ENCODE peak calls at places on chromosomes 3 and 15, in nine cellular contexts. K is HS-5; L is endothelial cell of umbilical vein; W is AG09319; N is activated gamma-delta T cell; T is left cardiac atrium; R is activated T-cell treated with anti-CD3 and anti-CD28 coated beads, Interleukin-2, amount 50 U/mL, for 1 hour; S is fibroblast of mammary gland; H is A172. V is an unnamed sample.

GRCh38 chr3:124764746-124765145 is 34.5 kb downstream of the UMPS start:
- DNase-seq in K (no peak), L (no peak), W (no peak), N (no peak), T (no peak), R (no peak), S (no peak), H (no peak), V (no peak)

GRCh38 chr15:70854669-70854976 is 666 bp upstream of the LARP6 start:
- DNase-seq in K (no peak), L (peak), W (no peak), N (no peak), T (no peak), R (no peak), S (peak), H (peak), V (no peak)

GRCh38 chr3:190533511-190534282 is 19.8 kb downstream of the IL1RAP start:
- DNase-seq in K (peak), L (peak), W (peak), N (no peak), T (peak), R (no peak), S (peak), H (peak), V (no peak)

GRCh38 chr3:78861156-78861555 is 906.6 kb downstream of the ROBO1 start:
- DNase-seq in K (no peak), L (no peak), W (no peak), N (no peak), T (no peak), R (no peak), S (no peak), H (no peak), V (no peak)

GRCh38 chr3:187746479-187747335 is 1.4 kb upstream of the BCL6 start:
- DNase-seq in K (no peak), L (no peak), W (no peak), N (no peak), T (no peak), R (no peak), S (peak), H (no peak), V (no peak)

GRCh38 chr3:100982710-100983109 is 10.5 kb downstream of the ABI3BP start:
- DNase-seq in K (no peak), L (peak), W (no peak), N (no peak), T (peak), R (no peak), S (peak), H (no peak), V (no peak)

GRCh38 chr3:12966847-12967750 is 106.1 kb downstream of the IQSEC1 start:
- DNase-seq in K (no peak), L (peak), W (no peak), N (peak), T (no peak), R (no peak), S (peak), H (no peak), V (no peak)

GRCh38 chr3:161925749-161926360 is 429.2 kb downstream of the OTOL1 start:
- DNase-seq in K (no peak), L (no peak), W (no peak), N (no peak), T (no peak), R (no peak), S (peak), H (no peak), V (no peak)

GRCh38 chr15:100928632-100929280 is 9.6 kb downstream of the LRRK1 start:
- DNase-seq in K (no peak), L (no peak), W (no peak), N (no peak), T (no peak), R (no peak), S (no peak), H (no peak), V (no peak)

GRCh38 chr15:61025283-61025682 is 203.8 kb downstream of the RORA start:
- DNase-seq in K (no peak), L (no peak), W (no peak), N (no peak), T (no peak), R (no peak), S (peak), H (no peak), V (no peak)

GRCh38 chr15:90910441-90911301 is 7.6 kb downstream of the MAN2A2 start:
- DNase-seq in K (no peak), L (no peak), W (no peak), N (no peak), T (peak), R (no peak), S (no peak), H (no peak), V (no peak)

GRCh38 chr3:69781593-69781992 is 42.3 kb downstream of the MITF start:
- DNase-seq in K (no peak), L (no peak), W (no peak), N (no peak), T (no peak), R (no peak), S (no peak), H (no peak), V (no peak)

GRCh38 chr15:69311319-69311721 is 12.6 kb downstream of the PAQR5 start:
- DNase-seq in K (no peak), L (no peak), W (no peak), N (no peak), T (no peak), R (no peak), S (peak), H (peak), V (no peak)

GRCh38 chr3:23747841-23748240 is 57.9 kb upstream of the UBE2E1 start:
- DNase-seq in K (no peak), L (no peak), W (no peak), N (no peak), T (no peak), R (no peak), S (no peak), H (no peak), V (no peak)

GRCh38 chr3:45224824-45225464 is 1.1 kb downstream of the TMEM158 start:
- DNase-seq in K (no peak), L (peak), W (no peak), N (no peak), T (peak), R (peak), S (peak), H (peak), V (no peak)

GRCh38 chr3:52636673-52637072 is 49.0 kb downstream of the PBRM1 start:
- DNase-seq in K (no peak), L (no peak), W (no peak), N (no peak), T (no peak), R (no peak), S (peak), H (peak), V (no peak)

GRCh38 chr15:68204776-68205557 is at the start of gene CALML4:
- DNase-seq in K (no peak), L (peak), W (no peak), N (no peak), T (peak), R (no peak), S (peak), H (no peak), V (no peak)

GRCh38 chr15:56739964-56740640 is 6.8 kb upstream of the ZNF280D start:
- DNase-seq in K (no peak), L (no peak), W (no peak), N (no peak), T (no peak), R (no peak), S (peak), H (peak), V (no peak)

GRCh38 chr3:186589856-186590579 is 19.5 kb downstream of the DNAJB11 start:
- DNase-seq in K (no peak), L (no peak), W (no peak), N (no peak), T (peak), R (no peak), S (peak), H (peak), V (no peak)

GRCh38 chr3:127373701-127374625 is 86.1 kb upstream of the PRR20G start:
- DNase-seq in K (no peak), L (no peak), W (no peak), N (no peak), T (no peak), R (no peak), S (peak), H (no peak), V (no peak)

GRCh38 chr3:4722103-4722502 is 229.0 kb downstream of the ITPR1 start:
- DNase-seq in K (peak), L (peak), W (no peak), N (no peak), T (peak), R (no peak), S (peak), H (peak), V (no peak)

GRCh38 chr3:4340411-4341335 is 37.5 kb downstream of the SETMAR start:
- DNase-seq in K (no peak), L (peak), W (no peak), N (no peak), T (no peak), R (no peak), S (no peak), H (no peak), V (no peak)

GRCh38 chr3:172846706-172847105 is 96.2 kb downstream of the ECT2 start:
- DNase-seq in K (no peak), L (no peak), W (no peak), N (no peak), T (no peak), R (no peak), S (peak), H (peak), V (peak)

GRCh38 chr3:113258311-113258710 is 47.0 kb downstream of the BOC start:
- DNase-seq in K (no peak), L (no peak), W (no peak), N (no peak), T (no peak), R (no peak), S (no peak), H (no peak), V (no peak)

GRCh38 chr3:194326192-194327029 is 24.7 kb downstream of the CPN2 start:
- DNase-seq in K (no peak), L (no peak), W (no peak), N (no peak), T (no peak), R (no peak), S (peak), H (no peak), V (no peak)

GRCh38 chr3:188595890-188596376 is 442.0 kb downstream of the LPP start:
- DNase-seq in K (peak), L (no peak), W (peak), N (no peak), T (no peak), R (no peak), S (peak), H (no peak), V (no peak)

GRCh38 chr3:140523600-140523999 is 154.3 kb upstream of the TRIM42 start:
- DNase-seq in K (no peak), L (no peak), W (no peak), N (no peak), T (no peak), R (no peak), S (no peak), H (no peak), V (no peak)

GRCh38 chr15:52257734-52258062 is 37.9 kb downstream of the MYO5C start:
- DNase-seq in K (no peak), L (no peak), W (no peak), N (no peak), T (no peak), R (no peak), S (peak), H (peak), V (no peak)

GRCh38 chr15:45121706-45122417 is 7.7 kb downstream of the DUOXA2 start:
- DNase-seq in K (peak), L (peak), W (peak), N (no peak), T (no peak), R (no peak), S (peak), H (peak), V (no peak)

GRCh38 chr3:100436951-100437350 is 35.6 kb downstream of the LNP1 start:
- DNase-seq in K (no peak), L (no peak), W (no peak), N (no peak), T (no peak), R (no peak), S (peak), H (no peak), V (no peak)

GRCh38 chr3:187902041-187902471 is 156.8 kb upstream of the BCL6 start:
- DNase-seq in K (no peak), L (no peak), W (no peak), N (no peak), T (no peak), R (no peak), S (no peak), H (no peak), V (no peak)

GRCh38 chr3:46215810-46216414 is 7.8 kb upstream of the CCR1 start:
- DNase-seq in K (peak), L (no peak), W (no peak), N (no peak), T (no peak), R (no peak), S (no peak), H (no peak), V (no peak)

GRCh38 chr3:197132916-197133530 is 103.4 kb upstream of the MELTF start:
- DNase-seq in K (no peak), L (no peak), W (no peak), N (no peak), T (no peak), R (no peak), S (peak), H (no peak), V (no peak)

GRCh38 chr15:98003976-98004375 is 43.5 kb downstream of the ARRDC4 start:
- DNase-seq in K (no peak), L (no peak), W (no peak), N (no peak), T (no peak), R (no peak), S (no peak), H (no peak), V (no peak)

V was measured in SK-N-MC.